ENCODE peak calls at places on chromosomes 4 and X, in ten cellular contexts. U, H, G, T, D, R, O, N, K and M are unnamed samples.

GRCh38 chr4:169236901-169237626 is 33.7 kb downstream of the SH3RF1 start:
- DNase-seq in U (peak), H (no peak), G (no peak), T (peak), D (no peak), R (no peak), O (no peak), N (no peak), K (no peak), M (no peak)

GRCh38 chrX:8520791-8521190 is 56.2 kb downstream of the VCX3B start:
- DNase-seq in U (no peak), H (no peak), G (no peak), T (no peak), D (no peak), R (no peak), O (no peak), N (no peak), K (no peak), M (no peak)

GRCh38 chrX:7943600-7944245 is 16.5 kb upstream of the PNPLA4 start:
- DNase-seq in U (no peak), H (no peak), G (no peak), T (no peak), D (no peak), R (peak), O (no peak), N (no peak), K (no peak), M (no peak)

GRCh38 chr4:147610666-147611065 is 6.5 kb upstream of the TMEM184C start:
- DNase-seq in U (no peak), H (no peak), G (peak), T (no peak), D (no peak), R (no peak), O (no peak), N (no peak), K (no peak), M (no peak)

GRCh38 chr4:5711479-5712184 is 631 bp downstream of the EVC start:
- DNase-seq in U (no peak), H (no peak), G (peak), T (peak), D (peak), R (peak), O (peak), N (no peak), K (no peak), M (no peak)

GRCh38 chr4:55312491-55313101 is 33.4 kb upstream of the SRD5A3 start:
- DNase-seq in U (peak), H (no peak), G (peak), T (peak), D (peak), R (peak), O (peak), N (peak), K (peak), M (peak)

GRCh38 chr4:30718889-30719252 is 1.3 kb upstream of the PCDH7 start:
- DNase-seq in U (peak), H (no peak), G (no peak), T (no peak), D (peak), R (peak), O (no peak), N (no peak), K (no peak), M (no peak)

GRCh38 chr4:139243448-139244365 is 36.3 kb downstream of the MGARP start:
- DNase-seq in U (no peak), H (no peak), G (peak), T (peak), D (no peak), R (peak), O (peak), N (no peak), K (no peak), M (peak)

GRCh38 chr4:16914208-16914607 is 15.8 kb upstream of the LDB2 start:
- DNase-seq in U (no peak), H (no peak), G (peak), T (peak), D (no peak), R (peak), O (no peak), N (peak), K (no peak), M (no peak)
- TF ChIP-seq CTCF in U (peak), H (no peak), G (peak), T (no peak), D (no peak), R (peak), O (no peak), N (no peak), K (no peak), M (peak)

DNA sequence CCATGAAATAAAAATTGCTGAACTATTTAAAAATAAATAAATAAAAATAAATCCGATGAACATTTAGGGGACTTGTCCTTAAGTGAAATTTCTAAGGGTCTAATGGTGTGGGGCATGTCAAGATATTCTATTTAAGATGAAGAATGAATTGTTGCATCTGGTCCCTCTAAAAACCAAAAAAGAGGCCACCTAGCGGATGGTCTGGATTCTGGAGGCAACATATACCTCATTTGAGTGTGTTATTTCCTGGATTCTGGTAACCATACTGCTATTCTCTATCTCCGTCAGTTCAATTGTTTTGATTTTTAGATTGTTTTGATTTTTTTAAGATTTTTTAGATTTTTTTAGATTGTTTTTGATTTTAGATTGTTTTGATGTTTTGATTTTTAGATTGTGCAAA is 28.3 kb downstream of the AGTR2 start:
- DNase-seq in U (no peak), H (no peak), G (no peak), T (no peak), D (no peak), R (no peak), O (no peak), N (no peak), K (no peak), M (no peak)
- TF ChIP-seq CTCF in U (no peak), H (no peak), G (no peak), T (no peak), D (peak), R (no peak), O (no peak), N (no peak), K (no peak), M (peak)

DNA sequence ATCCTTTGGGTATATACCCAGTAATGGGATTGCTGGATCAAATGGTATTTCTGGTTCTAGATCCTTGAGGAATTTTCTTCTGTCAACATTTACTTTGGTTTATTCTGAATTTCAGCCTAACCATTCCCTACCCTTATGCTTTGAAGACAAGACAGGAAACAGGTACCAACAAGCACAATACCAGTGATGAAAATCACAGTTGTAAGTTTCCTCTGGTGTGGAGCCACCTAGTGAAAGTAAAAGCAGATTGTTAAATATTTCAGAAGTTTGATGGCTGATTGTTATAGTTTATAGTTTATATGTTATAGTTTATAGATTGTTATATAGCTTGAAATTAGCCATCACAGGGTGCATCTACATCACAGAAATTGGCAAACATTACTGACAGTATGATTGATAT is 104.5 kb upstream of the AGA start:
- DNase-seq in U (no peak), H (no peak), G (no peak), T (no peak), D (no peak), R (peak), O (no peak), N (no peak), K (no peak), M (no peak)
- TF ChIP-seq CTCF in U (no peak), H (no peak), G (peak), T (no peak), D (no peak), R (no peak), O (no peak), N (no peak), K (no peak), M (peak)

GRCh38 chrX:23012162-23012561 is 12.4 kb downstream of the DDX53 start:
- DNase-seq in U (no peak), H (no peak), G (no peak), T (no peak), D (no peak), R (no peak), O (no peak), N (no peak), K (no peak), M (no peak)

GRCh38 chrX:23012636-23013035 is 12.9 kb downstream of the DDX53 start:
- DNase-seq in U (no peak), H (no peak), G (no peak), T (no peak), D (no peak), R (no peak), O (no peak), N (no peak), K (no peak), M (no peak)

GRCh38 chrX:23003121-23003520 is 3.4 kb downstream of the DDX53 start:
- DNase-seq in U (no peak), H (no peak), G (peak), T (no peak), D (no peak), R (peak), O (no peak), N (no peak), K (no peak), M (no peak)

GRCh38 chrX:23008431-23009099 is 8.8 kb downstream of the DDX53 start:
- DNase-seq in U (no peak), H (no peak), G (peak), T (no peak), D (no peak), R (peak), O (no peak), N (peak), K (no peak), M (no peak)
- TF ChIP-seq CTCF in U (no peak), H (peak), G (peak), T (no peak), D (peak), R (peak), O (no peak), N (peak), K (no peak), M (peak)

GRCh38 chrX:119272882-119273806 is 37.1 kb downstream of the PGRMC1 start:
- DNase-seq in U (peak), H (no peak), G (peak), T (peak), D (no peak), R (peak), O (no peak), N (peak), K (no peak), M (no peak)

DNA sequence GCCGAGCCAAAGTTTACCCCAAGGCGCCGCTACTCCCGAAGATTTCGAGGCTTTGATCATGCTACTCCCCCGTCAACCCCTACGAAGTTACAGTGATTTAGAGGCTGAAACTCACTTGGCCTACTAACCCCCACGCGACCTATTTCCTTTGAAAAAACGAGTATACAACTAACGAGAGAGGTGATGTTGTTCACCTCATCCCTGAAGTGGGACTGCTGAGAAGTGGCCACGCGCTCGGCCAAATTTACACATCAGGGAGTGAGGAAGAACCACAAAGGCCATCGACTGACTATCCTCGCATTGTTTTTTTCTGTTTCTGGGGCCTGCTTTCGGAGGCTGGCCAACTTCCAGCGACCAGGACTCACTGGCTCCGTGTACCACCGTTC is 37.7 kb downstream of the PGRMC1 start:
- DNase-seq in U (no peak), H (no peak), G (no peak), T (no peak), D (no peak), R (no peak), O (no peak), N (no peak), K (no peak), M (no peak)
- TF ChIP-seq CTCF in U (peak), H (no peak), G (no peak), T (no peak), D (no peak), R (no peak), O (no peak), N (no peak), K (no peak), M (no peak)

GRCh38 chr4:110826656-110827055 is 203.8 kb upstream of the PITX2 start:
- DNase-seq in U (no peak), H (no peak), G (no peak), T (no peak), D (no peak), R (no peak), O (no peak), N (no peak), K (no peak), M (no peak)
- TF ChIP-seq CTCF in U (no peak), H (no peak), G (no peak), T (no peak), D (no peak), R (no peak), O (no peak), N (no peak), K (no peak), M (no peak)

GRCh38 chr4:150970685-150971151 is 44.4 kb downstream of the LRBA start:
- DNase-seq in U (no peak), H (no peak), G (no peak), T (no peak), D (no peak), R (no peak), O (no peak), N (no peak), K (no peak), M (no peak)

GRCh38 chr4:150972592-150972991 is 42.5 kb downstream of the LRBA start:
- DNase-seq in U (no peak), H (no peak), G (no peak), T (no peak), D (no peak), R (peak), O (no peak), N (no peak), K (no peak), M (no peak)

GRCh38 chr4:150974251-150974640 is 40.8 kb downstream of the LRBA start:
- DNase-seq in U (no peak), H (no peak), G (no peak), T (no peak), D (no peak), R (no peak), O (no peak), N (no peak), K (no peak), M (no peak)

GRCh38 chr4:150973626-150974250 is 41.3 kb downstream of the LRBA start:
- DNase-seq in U (no peak), H (no peak), G (peak), T (no peak), D (no peak), R (no peak), O (no peak), N (no peak), K (no peak), M (no peak)

GRCh38 chr4:150971901-150972300 is 43.2 kb downstream of the LRBA start:
- DNase-seq in U (no peak), H (no peak), G (no peak), T (no peak), D (no peak), R (peak), O (no peak), N (no peak), K (no peak), M (no peak)
- TF ChIP-seq CTCF in U (no peak), H (no peak), G (no peak), T (no peak), D (no peak), R (no peak), O (no peak), N (no peak), K (no peak), M (no peak)